ENCODE peak calls at places on chromosomes 11 and 22, in four cellular contexts. One of them, this sample, is unnamed.

GRCh38 chr11:22539851-22540376 is 85.7 kb downstream of the FANCF start:
- DNase-seq in astrocyte of the hippocampus: peak
- DNase-seq in posterior cingulate gyrus: no peak
- DNase-seq in ACHN: peak
- DNase-seq in this sample: peak

GRCh38 chr11:48122246-48122645 is 94.4 kb upstream of the OR4B1 start:
- DNase-seq in astrocyte of the hippocampus: no peak
- DNase-seq in posterior cingulate gyrus: no peak
- DNase-seq in ACHN: no peak
- DNase-seq in this sample: no peak

GRCh38 chr11:19711911-19712280 is 741 bp upstream of the NAV2 start:
- DNase-seq in astrocyte of the hippocampus: no peak
- DNase-seq in posterior cingulate gyrus: no peak
- DNase-seq in ACHN: peak
- DNase-seq in this sample: no peak

GRCh38 chr11:63567044-63567840 is 4.1 kb upstream of the PLAAT2 start:
- DNase-seq in astrocyte of the hippocampus: peak
- DNase-seq in posterior cingulate gyrus: no peak
- DNase-seq in ACHN: peak
- DNase-seq in this sample: peak

GRCh38 chr11:62138630-62139425 is 15.0 kb downstream of the INCENP start:
- DNase-seq in astrocyte of the hippocampus: no peak
- DNase-seq in posterior cingulate gyrus: no peak
- DNase-seq in ACHN: no peak
- DNase-seq in this sample: no peak

GRCh38 chr11:108160970-108161566 is 39.7 kb downstream of the ACAT1 start:
- DNase-seq in astrocyte of the hippocampus: no peak
- DNase-seq in posterior cingulate gyrus: no peak
- DNase-seq in ACHN: no peak
- DNase-seq in this sample: no peak

GRCh38 chr11:110022548-110022947 is 70.6 kb upstream of the ZC3H12C start:
- DNase-seq in astrocyte of the hippocampus: no peak
- DNase-seq in posterior cingulate gyrus: no peak
- DNase-seq in ACHN: no peak
- DNase-seq in this sample: no peak

GRCh38 chr22:19818264-19819208 is 36.1 kb downstream of the GNB1L start:
- DNase-seq in astrocyte of the hippocampus: no peak
- DNase-seq in posterior cingulate gyrus: no peak
- DNase-seq in ACHN: no peak
- DNase-seq in this sample: no peak

GRCh38 chr11:61959026-61959608 is 8.3 kb downstream of the FTH1 start:
- DNase-seq in astrocyte of the hippocampus: no peak
- DNase-seq in posterior cingulate gyrus: no peak
- DNase-seq in ACHN: no peak
- DNase-seq in this sample: peak

GRCh38 chr11:12689029-12689755 is 15.0 kb downstream of the TEAD1 start:
- DNase-seq in astrocyte of the hippocampus: no peak
- DNase-seq in posterior cingulate gyrus: no peak
- DNase-seq in ACHN: no peak
- DNase-seq in this sample: no peak

GRCh38 chr11:33690290-33691050 is 10.2 kb downstream of the C11orf91 start:
- DNase-seq in astrocyte of the hippocampus: peak
- DNase-seq in posterior cingulate gyrus: peak
- DNase-seq in ACHN: peak
- DNase-seq in this sample: peak

GRCh38 chr11:5712507-5712906 is 22.9 kb downstream of the TRIM22 start:
- DNase-seq in astrocyte of the hippocampus: no peak
- DNase-seq in posterior cingulate gyrus: no peak
- DNase-seq in ACHN: peak
- DNase-seq in this sample: peak

GRCh38 chr11:47186076-47186936 is at the start of gene PACSIN3:
- DNase-seq in astrocyte of the hippocampus: peak
- DNase-seq in posterior cingulate gyrus: peak
- DNase-seq in ACHN: peak
- DNase-seq in this sample: no peak

GRCh38 chr11:35166369-35167360 is 27.7 kb downstream of the CD44 start:
- DNase-seq in astrocyte of the hippocampus: peak
- DNase-seq in posterior cingulate gyrus: peak
- DNase-seq in ACHN: peak
- DNase-seq in this sample: no peak

This sample was measured in HT-29.